ENCODE peak calls at places on chromosome 9, in five cellular contexts. One of them, this sample, is unnamed.
A peak's percentile ranks its signal among the peaks of the same experiment; 100 is the strongest.

GRCh38 chr9:113770396-113770795 is 105.7 kb upstream of the ZNF618 start:
- DNase-seq in keratinocyte: no peak
- DNase-seq in PC-3: no peak
- DNase-seq in OCI-LY7: no peak
- DNase-seq in BE2C: no peak
- DNase-seq in this sample: no peak

GRCh38 chr9:95332860-95333259 is 15.4 kb upstream of the FANCC start:
- DNase-seq in keratinocyte: no peak
- DNase-seq in PC-3: no peak
- DNase-seq in OCI-LY7: no peak
- DNase-seq in BE2C: no peak
- DNase-seq in this sample: no peak

GRCh38 chr9:37752646-37753488 is 738 bp upstream of the TRMT10B start:
- DNase-seq in keratinocyte: no peak
- DNase-seq in PC-3: no peak
- DNase-seq in OCI-LY7: no peak
- DNase-seq in BE2C: peak; percentile 28
- DNase-seq in this sample: no peak

GRCh38 chr9:4832786-4833579 is 40.2 kb downstream of the RCL1 start:
- DNase-seq in keratinocyte: peak; percentile 65
- DNase-seq in PC-3: peak; percentile 96
- DNase-seq in OCI-LY7: no peak
- DNase-seq in BE2C: no peak
- DNase-seq in this sample: no peak

GRCh38 chr9:109799792-109800191 is 19.8 kb downstream of the PALM2AKAP2 start:
- DNase-seq in keratinocyte: no peak
- DNase-seq in PC-3: peak; percentile 47
- DNase-seq in OCI-LY7: no peak
- DNase-seq in BE2C: no peak
- DNase-seq in this sample: no peak

GRCh38 chr9:136545065-136545965 is 533 bp downstream of the NOTCH1 start:
- DNase-seq in keratinocyte: no peak
- DNase-seq in PC-3: no peak
- DNase-seq in OCI-LY7: peak; percentile 70
- DNase-seq in BE2C: no peak
- DNase-seq in this sample: no peak

GRCh38 chr9:82021198-82021597 is 32.6 kb downstream of the SPATA31D1 start:
- DNase-seq in keratinocyte: peak; percentile 91
- DNase-seq in PC-3: peak; percentile 62
- DNase-seq in OCI-LY7: no peak
- DNase-seq in BE2C: no peak
- DNase-seq in this sample: no peak

GRCh38 chr9:109880276-109881169 is 100.5 kb downstream of the PALM2AKAP2 start:
- DNase-seq in keratinocyte: peak; percentile 17
- DNase-seq in PC-3: peak; percentile 46
- DNase-seq in OCI-LY7: peak; percentile 76
- DNase-seq in BE2C: no peak
- DNase-seq in this sample: no peak

GRCh38 chr9:111198936-111199335 is 131.1 kb downstream of the OR2K2 start:
- DNase-seq in keratinocyte: no peak
- DNase-seq in PC-3: no peak
- DNase-seq in OCI-LY7: no peak
- DNase-seq in BE2C: no peak
- DNase-seq in this sample: no peak

GRCh38 chr9:17236147-17236546 is 101.3 kb downstream of the CNTLN start:
- DNase-seq in keratinocyte: no peak
- DNase-seq in PC-3: no peak
- DNase-seq in OCI-LY7: no peak
- DNase-seq in BE2C: no peak
- DNase-seq in this sample: no peak

GRCh38 chr9:124551472-124552339 is 44.5 kb upstream of the NR5A1 start:
- DNase-seq in keratinocyte: no peak
- DNase-seq in PC-3: peak; percentile 64
- DNase-seq in OCI-LY7: peak; percentile 33
- DNase-seq in BE2C: peak; percentile 72
- DNase-seq in this sample: peak; percentile 32

GRCh38 chr9:35490910-35491465 is 1.1 kb downstream of the RUSC2 start:
- DNase-seq in keratinocyte: no peak
- DNase-seq in PC-3: no peak
- DNase-seq in OCI-LY7: no peak
- DNase-seq in BE2C: no peak
- DNase-seq in this sample: no peak

GRCh38 chr9:127493592-127494303 is 42.4 kb downstream of the LRSAM1 start:
- DNase-seq in keratinocyte: no peak
- DNase-seq in PC-3: no peak
- DNase-seq in OCI-LY7: no peak
- DNase-seq in BE2C: no peak
- DNase-seq in this sample: no peak

GRCh38 chr9:7172445-7173115 is 414.8 kb downstream of the KDM4C start:
- DNase-seq in keratinocyte: no peak
- DNase-seq in PC-3: no peak
- DNase-seq in OCI-LY7: no peak
- DNase-seq in BE2C: no peak
- DNase-seq in this sample: no peak

GRCh38 chr9:133109931-133110650 is 10.9 kb downstream of the RALGDS start:
- DNase-seq in keratinocyte: no peak
- DNase-seq in PC-3: no peak
- DNase-seq in OCI-LY7: no peak
- DNase-seq in BE2C: peak; percentile 4
- DNase-seq in this sample: no peak

GRCh38 chr9:131616983-131617604 is 71.8 kb downstream of the PRRT1B start:
- DNase-seq in keratinocyte: no peak
- DNase-seq in PC-3: no peak
- DNase-seq in OCI-LY7: no peak
- DNase-seq in BE2C: no peak
- DNase-seq in this sample: no peak

GRCh38 chr9:88523056-88523455 is 11.9 kb upstream of the NXNL2 start:
- DNase-seq in keratinocyte: no peak
- DNase-seq in PC-3: peak; percentile 52
- DNase-seq in OCI-LY7: no peak
- DNase-seq in BE2C: no peak
- DNase-seq in this sample: no peak

GRCh38 chr9:137446851-137447471 is 5.8 kb upstream of the ENTPD8 start:
- DNase-seq in keratinocyte: no peak
- DNase-seq in PC-3: no peak
- DNase-seq in OCI-LY7: no peak
- DNase-seq in BE2C: no peak
- DNase-seq in this sample: no peak

GRCh38 chr9:29668732-29669131 is 2095.5 kb upstream of the C9orf72 start:
- DNase-seq in keratinocyte: no peak
- DNase-seq in PC-3: no peak
- DNase-seq in OCI-LY7: no peak
- DNase-seq in BE2C: no peak
- DNase-seq in this sample: no peak

GRCh38 chr9:125444956-125445506 is 183.4 kb downstream of the GAPVD1 start:
- DNase-seq in keratinocyte: no peak
- DNase-seq in PC-3: no peak
- DNase-seq in OCI-LY7: no peak
- DNase-seq in BE2C: no peak
- DNase-seq in this sample: no peak

GRCh38 chr9:74935008-74935407 is 17.7 kb downstream of the C9orf40 start:
- DNase-seq in keratinocyte: no peak
- DNase-seq in PC-3: no peak
- DNase-seq in OCI-LY7: no peak
- DNase-seq in BE2C: no peak
- DNase-seq in this sample: no peak

GRCh38 chr9:136043386-136044054 is 51.6 kb downstream of the NACC2 start:
- DNase-seq in keratinocyte: no peak
- DNase-seq in PC-3: no peak
- DNase-seq in OCI-LY7: no peak
- DNase-seq in BE2C: no peak
- DNase-seq in this sample: no peak

DNA sequence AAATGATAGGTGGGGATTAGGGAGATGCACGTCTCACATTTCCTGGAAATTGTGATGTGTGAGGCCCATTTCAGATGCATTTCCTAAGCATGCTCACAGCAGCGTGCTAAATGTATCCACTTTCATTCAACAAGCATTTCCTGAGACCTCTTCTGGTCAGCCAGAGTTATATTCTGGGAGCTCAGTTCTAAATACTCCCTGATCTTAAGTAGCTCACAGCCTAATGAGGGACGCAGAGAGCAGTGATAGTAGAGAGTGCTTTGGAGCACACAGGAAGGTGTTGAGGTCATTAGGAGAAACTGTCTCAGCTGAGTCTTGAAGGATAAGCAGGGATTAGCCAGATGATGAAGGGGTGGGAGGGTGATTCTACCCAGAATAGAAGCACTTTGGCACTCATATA is 46.2 kb upstream of the FSD1L start:
- DNase-seq in keratinocyte: no peak
- DNase-seq in PC-3: no peak
- DNase-seq in OCI-LY7: peak; percentile 31
- DNase-seq in BE2C: no peak
- DNase-seq in this sample: no peak
- TF ChIP-seq CTCF in keratinocyte: no peak
- TF ChIP-seq CTCF in PC-3: no peak
- TF ChIP-seq CTCF in OCI-LY7: peak; percentile 28
- TF ChIP-seq CTCF in BE2C: peak; percentile 4
- TF ChIP-seq CTCF in this sample: no peak

GRCh38 chr9:23820731-23821399 is 5.2 kb downstream of the ELAVL2 start:
- DNase-seq in keratinocyte: no peak
- DNase-seq in PC-3: peak; percentile 48
- DNase-seq in OCI-LY7: no peak
- DNase-seq in BE2C: peak; percentile 17
- DNase-seq in this sample: peak; percentile 24
- TF ChIP-seq CTCF in keratinocyte: peak; percentile 22
- TF ChIP-seq CTCF in PC-3: no peak
- TF ChIP-seq CTCF in OCI-LY7: no peak
- TF ChIP-seq CTCF in BE2C: no peak
- TF ChIP-seq CTCF in this sample: no peak

GRCh38 chr9:93963969-93964368 is 8.8 kb upstream of the BARX1 start:
- DNase-seq in keratinocyte: no peak
- DNase-seq in PC-3: no peak
- DNase-seq in OCI-LY7: no peak
- DNase-seq in BE2C: no peak
- DNase-seq in this sample: no peak

GRCh38 chr9:93967020-93967803 is 12.1 kb upstream of the BARX1 start:
- DNase-seq in keratinocyte: no peak
- DNase-seq in PC-3: no peak
- DNase-seq in OCI-LY7: no peak
- DNase-seq in BE2C: no peak
- DNase-seq in this sample: no peak

GRCh38 chr9:93964685-93965084 is 9.5 kb upstream of the BARX1 start:
- DNase-seq in keratinocyte: no peak
- DNase-seq in PC-3: no peak
- DNase-seq in OCI-LY7: no peak
- DNase-seq in BE2C: no peak
- DNase-seq in this sample: no peak

GRCh38 chr9:93968451-93969327 is 13.5 kb upstream of the BARX1 start:
- DNase-seq in keratinocyte: no peak
- DNase-seq in PC-3: peak; percentile 54
- DNase-seq in OCI-LY7: no peak
- DNase-seq in BE2C: no peak
- DNase-seq in this sample: no peak

DNA sequence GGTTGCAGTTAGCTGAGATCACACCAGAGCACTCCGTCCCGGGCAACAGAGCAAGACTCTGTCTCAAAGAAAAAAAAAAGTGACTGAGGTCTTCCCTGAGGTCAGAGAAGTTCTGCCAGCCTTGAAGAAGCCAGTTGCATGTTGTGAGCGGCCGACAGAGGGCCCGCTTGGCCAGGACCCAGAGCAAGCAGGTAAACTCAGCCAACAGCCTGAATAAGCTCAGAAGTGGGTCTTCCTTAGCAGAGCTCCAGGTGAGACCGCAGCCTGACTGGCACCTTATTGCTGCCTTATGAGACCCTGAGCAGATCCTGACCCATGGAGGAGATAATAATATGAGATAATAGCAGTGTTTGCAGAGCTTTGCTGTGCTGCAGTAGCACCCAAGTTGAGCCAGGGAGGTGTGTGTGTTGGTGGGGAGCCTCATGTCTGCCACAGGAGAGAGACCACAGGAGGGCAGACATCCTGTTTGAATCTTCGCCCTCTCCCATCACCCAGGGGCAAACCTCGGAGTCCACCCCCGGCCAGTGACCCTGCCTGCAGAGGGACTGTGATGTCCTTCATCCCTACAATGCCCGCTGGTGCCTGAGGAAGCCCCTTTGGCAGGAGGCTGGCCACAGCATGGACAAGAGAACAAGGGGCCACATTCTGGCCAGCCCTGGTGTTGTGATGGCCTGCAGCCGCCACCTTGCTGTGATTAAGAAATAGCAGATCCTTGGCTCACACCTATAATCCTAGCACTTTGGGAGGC is 10.8 kb upstream of the BARX1 start:
- DNase-seq in keratinocyte: no peak
- DNase-seq in PC-3: peak; percentile 23
- DNase-seq in OCI-LY7: no peak
- DNase-seq in BE2C: no peak
- DNase-seq in this sample: no peak
- TF ChIP-seq CTCF in keratinocyte: peak; percentile 53
- TF ChIP-seq CTCF in PC-3: peak; percentile 50
- TF ChIP-seq CTCF in OCI-LY7: no peak
- TF ChIP-seq CTCF in BE2C: peak; percentile 18
- TF ChIP-seq CTCF in this sample: peak; percentile 53

DNA sequence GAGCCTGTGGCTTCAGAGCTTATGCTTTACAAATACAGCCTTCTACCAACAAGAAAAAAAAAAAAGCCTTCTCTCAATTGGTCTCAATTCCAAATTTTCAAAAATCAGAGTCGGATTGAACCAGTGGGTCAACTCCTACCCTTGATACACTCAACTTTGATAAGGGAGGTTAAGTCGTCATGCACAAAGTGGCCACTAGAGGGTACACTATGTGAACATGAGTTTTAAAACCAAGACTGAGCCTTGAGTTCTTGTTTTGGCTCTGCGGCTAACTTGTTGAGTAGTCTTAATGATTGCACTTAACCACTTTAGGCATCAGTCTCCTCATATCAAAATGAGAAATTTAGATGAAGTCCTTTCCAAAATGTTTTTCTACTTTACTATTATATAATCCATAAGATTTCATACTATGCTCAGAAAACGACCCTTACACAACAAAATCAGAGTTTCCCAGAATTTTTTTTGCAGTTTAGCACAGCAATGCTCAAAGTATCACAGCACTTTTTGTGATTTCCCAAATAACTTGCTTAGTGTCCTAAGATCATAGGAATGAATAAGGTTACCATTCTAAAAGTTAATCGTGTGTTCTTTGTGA is 92.9 kb upstream of the MTAP start:
- DNase-seq in keratinocyte: peak; percentile 49
- DNase-seq in PC-3: peak; percentile 73
- DNase-seq in OCI-LY7: peak; percentile 69
- DNase-seq in BE2C: peak; percentile 60
- DNase-seq in this sample: peak; percentile 23
- TF ChIP-seq CTCF in keratinocyte: peak; percentile 71
- TF ChIP-seq CTCF in PC-3: peak; percentile 84
- TF ChIP-seq CTCF in OCI-LY7: peak; percentile 90
- TF ChIP-seq CTCF in BE2C: peak; percentile 87
- TF ChIP-seq CTCF in this sample: peak; percentile 71

DNA sequence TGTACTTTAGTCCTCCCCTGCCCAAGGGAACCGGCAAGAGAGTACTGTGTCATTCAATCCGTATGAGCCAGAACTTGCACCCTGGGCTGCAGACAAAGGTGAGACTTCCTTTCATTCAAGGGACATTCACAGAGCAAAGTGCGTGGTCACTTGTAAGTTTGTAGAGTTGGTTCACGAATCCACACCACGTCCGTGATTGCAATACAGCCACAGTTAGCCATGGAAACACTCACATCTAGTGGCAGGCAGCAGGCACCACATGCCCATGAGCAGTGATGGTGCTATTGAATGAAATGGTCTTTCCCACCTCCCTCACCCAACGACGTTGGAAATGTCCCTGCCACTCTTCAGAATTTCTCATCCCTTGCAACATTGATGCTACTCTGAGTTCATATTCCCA is 72.6 kb downstream of the SYK start:
- DNase-seq in keratinocyte: no peak
- DNase-seq in PC-3: no peak
- DNase-seq in OCI-LY7: no peak
- DNase-seq in BE2C: no peak
- DNase-seq in this sample: no peak
- TF ChIP-seq CTCF in keratinocyte: peak; percentile 22
- TF ChIP-seq CTCF in PC-3: no peak
- TF ChIP-seq CTCF in OCI-LY7: no peak
- TF ChIP-seq CTCF in BE2C: peak; percentile 28
- TF ChIP-seq CTCF in this sample: no peak